ENCODE peak calls at places on chromosomes 4 and X, in eight cellular contexts. One of them, this sample, is unnamed.
A peak's percentile ranks its signal among the peaks of the same experiment; 100 is the strongest.

GRCh38 chrX:22577181-22577580 is 304.5 kb downstream of the CBLL2 start:
- DNase-seq in colonic mucosa: no peak
- DNase-seq in hepatocyte: peak; percentile 4
- DNase-seq in RWPE2: no peak
- DNase-seq in kidney epithelial cell: peak; percentile 49
- DNase-seq in BE2C: no peak
- DNase-seq in ovary: no peak
- DNase-seq in heart right ventricle: no peak
- DNase-seq in this sample: peak; percentile 33

GRCh38 chr4:113436360-113436759 is 325.2 kb downstream of the CAMK2D start:
- DNase-seq in colonic mucosa: no peak
- DNase-seq in hepatocyte: no peak
- DNase-seq in RWPE2: no peak
- DNase-seq in kidney epithelial cell: no peak
- DNase-seq in BE2C: no peak
- DNase-seq in ovary: peak; percentile 52
- DNase-seq in heart right ventricle: no peak
- DNase-seq in this sample: no peak

GRCh38 chrX:54063361-54063760 is 19.1 kb upstream of the PHF8 start:
- DNase-seq in colonic mucosa: no peak
- DNase-seq in hepatocyte: no peak
- DNase-seq in RWPE2: no peak
- DNase-seq in kidney epithelial cell: no peak
- DNase-seq in BE2C: no peak
- DNase-seq in ovary: no peak
- DNase-seq in heart right ventricle: no peak
- DNase-seq in this sample: no peak

GRCh38 chr4:8302331-8302730 is 32.8 kb downstream of the HTRA3 start:
- DNase-seq in colonic mucosa: no peak
- DNase-seq in hepatocyte: no peak
- DNase-seq in RWPE2: peak; percentile 37
- DNase-seq in kidney epithelial cell: no peak
- DNase-seq in BE2C: peak; percentile 1
- DNase-seq in ovary: peak; percentile 11
- DNase-seq in heart right ventricle: no peak
- DNase-seq in this sample: no peak

GRCh38 chr4:123785515-123785914 is 388.9 kb downstream of the SPRY1 start:
- DNase-seq in colonic mucosa: peak; percentile 20
- DNase-seq in hepatocyte: no peak
- DNase-seq in RWPE2: no peak
- DNase-seq in kidney epithelial cell: peak; percentile 35
- DNase-seq in BE2C: no peak
- DNase-seq in ovary: peak; percentile 75
- DNase-seq in heart right ventricle: peak; percentile 24
- DNase-seq in this sample: peak; percentile 78

GRCh38 chrX:16348286-16348685 is 181.0 kb downstream of the MAGEB17 start:
- DNase-seq in colonic mucosa: no peak
- DNase-seq in hepatocyte: no peak
- DNase-seq in RWPE2: no peak
- DNase-seq in kidney epithelial cell: no peak
- DNase-seq in BE2C: no peak
- DNase-seq in ovary: no peak
- DNase-seq in heart right ventricle: no peak
- DNase-seq in this sample: no peak

GRCh38 chr4:81635128-81635527 is 163.4 kb upstream of the RASGEF1B start:
- DNase-seq in colonic mucosa: no peak
- DNase-seq in hepatocyte: no peak
- DNase-seq in RWPE2: no peak
- DNase-seq in kidney epithelial cell: no peak
- DNase-seq in BE2C: no peak
- DNase-seq in ovary: no peak
- DNase-seq in heart right ventricle: no peak
- DNase-seq in this sample: no peak

GRCh38 chr4:80963051-80963450 is 67.5 kb upstream of the BMP3 start:
- DNase-seq in colonic mucosa: no peak
- DNase-seq in hepatocyte: no peak
- DNase-seq in RWPE2: no peak
- DNase-seq in kidney epithelial cell: peak; percentile 34
- DNase-seq in BE2C: no peak
- DNase-seq in ovary: no peak
- DNase-seq in heart right ventricle: no peak
- DNase-seq in this sample: no peak

GRCh38 chr4:111696505-111696904 is 448.7 kb upstream of the FAM241A start:
- DNase-seq in colonic mucosa: no peak
- DNase-seq in hepatocyte: no peak
- DNase-seq in RWPE2: no peak
- DNase-seq in kidney epithelial cell: no peak
- DNase-seq in BE2C: no peak
- DNase-seq in ovary: no peak
- DNase-seq in heart right ventricle: no peak
- DNase-seq in this sample: no peak

GRCh38 chrX:37685452-37686347 is at the start of gene XK:
- DNase-seq in colonic mucosa: peak; percentile 63
- DNase-seq in hepatocyte: peak; percentile 49
- DNase-seq in RWPE2: no peak
- DNase-seq in kidney epithelial cell: no peak
- DNase-seq in BE2C: peak; percentile 54
- DNase-seq in ovary: peak; percentile 35
- DNase-seq in heart right ventricle: peak; percentile 42
- DNase-seq in this sample: no peak

GRCh38 chr4:48175328-48175727 is 41.3 kb upstream of the TXK start:
- DNase-seq in colonic mucosa: no peak
- DNase-seq in hepatocyte: no peak
- DNase-seq in RWPE2: no peak
- DNase-seq in kidney epithelial cell: no peak
- DNase-seq in BE2C: no peak
- DNase-seq in ovary: no peak
- DNase-seq in heart right ventricle: no peak
- DNase-seq in this sample: no peak

GRCh38 chrX:57900961-57901360 is 9.3 kb downstream of the ZXDA start:
- DNase-seq in colonic mucosa: no peak
- DNase-seq in hepatocyte: no peak
- DNase-seq in RWPE2: no peak
- DNase-seq in kidney epithelial cell: no peak
- DNase-seq in BE2C: no peak
- DNase-seq in ovary: no peak
- DNase-seq in heart right ventricle: no peak
- DNase-seq in this sample: no peak

GRCh38 chr4:77184018-77184417 is 27.0 kb downstream of the CCNG2 start:
- DNase-seq in colonic mucosa: no peak
- DNase-seq in hepatocyte: no peak
- DNase-seq in RWPE2: no peak
- DNase-seq in kidney epithelial cell: no peak
- DNase-seq in BE2C: no peak
- DNase-seq in ovary: no peak
- DNase-seq in heart right ventricle: no peak
- DNase-seq in this sample: no peak

GRCh38 chr4:74056114-74056857 is 17.8 kb upstream of the CXCL3 start:
- DNase-seq in colonic mucosa: no peak
- DNase-seq in hepatocyte: no peak
- DNase-seq in RWPE2: no peak
- DNase-seq in kidney epithelial cell: no peak
- DNase-seq in BE2C: no peak
- DNase-seq in ovary: no peak
- DNase-seq in heart right ventricle: no peak
- DNase-seq in this sample: no peak

GRCh38 chrX:17707731-17708130 is 29.6 kb upstream of the SCML1 start:
- DNase-seq in colonic mucosa: no peak
- DNase-seq in hepatocyte: no peak
- DNase-seq in RWPE2: no peak
- DNase-seq in kidney epithelial cell: no peak
- DNase-seq in BE2C: no peak
- DNase-seq in ovary: no peak
- DNase-seq in heart right ventricle: no peak
- DNase-seq in this sample: no peak

GRCh38 chr4:152094851-152095700 is 334.3 kb upstream of the GATB start:
- DNase-seq in colonic mucosa: peak; percentile 33
- DNase-seq in hepatocyte: no peak
- DNase-seq in RWPE2: no peak
- DNase-seq in kidney epithelial cell: no peak
- DNase-seq in BE2C: no peak
- DNase-seq in ovary: no peak
- DNase-seq in heart right ventricle: no peak
- DNase-seq in this sample: peak; percentile 33

GRCh38 chrX:22109442-22109841 is 77.3 kb downstream of the PHEX start:
- DNase-seq in colonic mucosa: no peak
- DNase-seq in hepatocyte: no peak
- DNase-seq in RWPE2: no peak
- DNase-seq in kidney epithelial cell: no peak
- DNase-seq in BE2C: no peak
- DNase-seq in ovary: no peak
- DNase-seq in heart right ventricle: no peak
- DNase-seq in this sample: no peak

GRCh38 chr4:84498203-84499026 is 677 bp downstream of the NKX6-1 start:
- DNase-seq in colonic mucosa: no peak
- DNase-seq in hepatocyte: peak; percentile 34
- DNase-seq in RWPE2: no peak
- DNase-seq in kidney epithelial cell: no peak
- DNase-seq in BE2C: peak; percentile 57
- DNase-seq in ovary: peak; percentile 42
- DNase-seq in heart right ventricle: no peak
- DNase-seq in this sample: no peak

GRCh38 chrX:68409154-68409553 is 24.1 kb downstream of the OPHN1 start:
- DNase-seq in colonic mucosa: no peak
- DNase-seq in hepatocyte: no peak
- DNase-seq in RWPE2: no peak
- DNase-seq in kidney epithelial cell: no peak
- DNase-seq in BE2C: no peak
- DNase-seq in ovary: no peak
- DNase-seq in heart right ventricle: no peak
- DNase-seq in this sample: no peak

GRCh38 chr4:61273237-61273636 is 73.1 kb downstream of the ADGRL3 start:
- DNase-seq in colonic mucosa: no peak
- DNase-seq in hepatocyte: peak; percentile 12
- DNase-seq in RWPE2: no peak
- DNase-seq in kidney epithelial cell: no peak
- DNase-seq in BE2C: no peak
- DNase-seq in ovary: no peak
- DNase-seq in heart right ventricle: no peak
- DNase-seq in this sample: no peak

DNA sequence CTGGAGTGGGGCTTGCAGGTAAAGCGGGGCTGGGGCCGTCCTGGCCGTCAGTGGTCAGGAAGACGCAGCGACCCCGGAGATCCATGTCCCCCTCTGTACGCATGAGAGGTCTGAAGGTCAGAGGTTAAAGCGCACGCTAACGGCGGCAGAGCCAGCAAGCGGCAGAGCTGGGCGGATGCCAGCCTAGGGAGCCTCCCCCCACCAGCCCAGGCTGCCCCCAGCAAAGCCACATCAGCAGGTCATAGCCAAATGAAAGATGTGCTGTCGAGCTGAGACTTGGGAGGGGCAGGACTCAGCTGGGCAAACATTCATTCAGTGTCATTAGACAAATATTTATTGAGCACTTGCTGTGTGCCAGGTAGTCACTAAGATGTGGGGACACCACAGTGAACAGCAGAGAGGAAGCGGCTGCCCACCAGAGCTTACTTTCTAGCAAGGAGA is 593 bp upstream of the JAKMIP1 start:
- DNase-seq in colonic mucosa: no peak
- DNase-seq in hepatocyte: peak; percentile 38
- DNase-seq in RWPE2: no peak
- DNase-seq in kidney epithelial cell: no peak
- DNase-seq in BE2C: no peak
- DNase-seq in ovary: no peak
- DNase-seq in heart right ventricle: no peak
- DNase-seq in this sample: no peak
- H3K4me3 ChIP-seq in colonic mucosa: no peak overlapping the region
- H3K4me3 ChIP-seq in hepatocyte: no peak overlapping the region
- H3K4me3 ChIP-seq in RWPE2: peak overlapping the region; percentile 34
- H3K4me3 ChIP-seq in kidney epithelial cell: no peak overlapping the region
- H3K4me3 ChIP-seq in BE2C: peak overlapping the region; percentile 65
- H3K4me3 ChIP-seq in ovary: peak overlapping the region; percentile 39
- H3K4me3 ChIP-seq in heart right ventricle: peak overlapping the region; percentile 49
- H3K4me3 ChIP-seq in this sample: peak overlapping the region; percentile 22

GRCh38 chrX:114581528-114582263 is 2.2 kb upstream of the HTR2C start:
- DNase-seq in colonic mucosa: no peak
- DNase-seq in hepatocyte: peak; percentile 25
- DNase-seq in RWPE2: no peak
- DNase-seq in kidney epithelial cell: no peak
- DNase-seq in BE2C: no peak
- DNase-seq in ovary: no peak
- DNase-seq in heart right ventricle: no peak
- DNase-seq in this sample: no peak
- H3K27me3 ChIP-seq in colonic mucosa: peaks cover 67% of the 10 kb centered on the region
- H3K27me3 ChIP-seq in hepatocyte: peaks cover 85% of the 10 kb centered on the region
- H3K27me3 ChIP-seq in RWPE2: peaks cover 50% of the 10 kb centered on the region
- H3K27me3 ChIP-seq in kidney epithelial cell: peaks cover 47% of the 10 kb centered on the region
- H3K27me3 ChIP-seq in BE2C: peaks cover 74% of the 10 kb centered on the region
- H3K27me3 ChIP-seq in ovary: no peaks in the 10 kb centered on the region
- H3K27me3 ChIP-seq in heart right ventricle: peaks cover 40% of the 10 kb centered on the region
- H3K27me3 ChIP-seq in this sample: peaks cover 7% of the 10 kb centered on the region

GRCh38 chrX:34580069-34580468 is 77.0 kb downstream of the TMEM47 start:
- DNase-seq in colonic mucosa: no peak
- DNase-seq in hepatocyte: no peak
- DNase-seq in RWPE2: no peak
- DNase-seq in kidney epithelial cell: no peak
- DNase-seq in BE2C: no peak
- DNase-seq in ovary: no peak
- DNase-seq in heart right ventricle: no peak
- DNase-seq in this sample: no peak

DNA sequence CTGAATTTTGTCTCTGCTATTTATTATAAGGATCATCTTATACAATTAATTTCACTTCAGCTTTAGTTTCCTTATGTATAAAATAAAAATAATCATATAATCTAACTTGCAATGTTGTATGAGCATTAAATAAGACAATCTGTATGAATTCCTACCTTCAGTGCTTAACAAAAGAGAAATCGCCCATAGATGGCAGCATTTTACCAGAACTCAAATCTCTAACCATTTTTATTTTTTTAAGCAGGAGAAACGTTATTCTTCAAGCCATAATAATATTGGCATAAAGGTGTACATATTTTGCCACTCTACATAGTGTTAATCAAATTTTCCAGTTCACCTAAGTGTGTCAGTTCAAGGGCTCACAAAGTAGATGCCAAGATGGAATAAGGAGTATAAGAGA is 78.8 kb downstream of the TMEM47 start:
- DNase-seq in colonic mucosa: no peak
- DNase-seq in hepatocyte: peak; percentile 64
- DNase-seq in RWPE2: no peak
- DNase-seq in kidney epithelial cell: peak; percentile 9
- DNase-seq in BE2C: no peak
- DNase-seq in ovary: no peak
- DNase-seq in heart right ventricle: no peak
- DNase-seq in this sample: peak; percentile 4
- TF ChIP-seq CTCF in colonic mucosa: no peak
- TF ChIP-seq CTCF in hepatocyte: peak; percentile 76
- TF ChIP-seq CTCF in RWPE2: peak; percentile 33
- TF ChIP-seq CTCF in kidney epithelial cell: peak; percentile 35
- TF ChIP-seq CTCF in BE2C: peak; percentile 18
- TF ChIP-seq CTCF in ovary: no peak
- TF ChIP-seq CTCF in heart right ventricle: peak; percentile 57
- TF ChIP-seq CTCF in this sample: peak; percentile 39

DNA sequence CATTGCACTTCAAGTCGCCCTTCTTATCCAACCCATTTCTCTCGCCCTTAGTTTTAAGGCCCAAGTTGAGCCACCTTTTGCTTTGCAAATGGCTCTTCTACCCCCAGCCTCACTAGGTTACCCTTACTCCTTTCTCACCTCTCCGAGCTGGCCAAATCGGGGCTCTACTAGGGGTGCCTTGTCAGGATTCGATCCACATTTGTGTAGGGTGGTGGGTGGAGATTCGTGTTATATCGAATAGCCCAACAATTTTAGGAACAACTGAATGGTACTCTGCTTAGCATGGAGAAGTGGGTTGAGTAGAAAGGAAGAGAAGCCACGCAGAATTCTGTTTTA is 3.5 kb downstream of the SLIT2 start:
- DNase-seq in colonic mucosa: no peak
- DNase-seq in hepatocyte: no peak
- DNase-seq in RWPE2: no peak
- DNase-seq in kidney epithelial cell: no peak
- DNase-seq in BE2C: no peak
- DNase-seq in ovary: no peak
- DNase-seq in heart right ventricle: no peak
- DNase-seq in this sample: no peak
- H3K4me3 ChIP-seq in colonic mucosa: peak overlapping the region; percentile 51
- H3K4me3 ChIP-seq in hepatocyte: peak overlapping the region; percentile 83
- H3K4me3 ChIP-seq in RWPE2: peak overlapping the region; percentile 51
- H3K4me3 ChIP-seq in kidney epithelial cell: peak overlapping the region; percentile 57
- H3K4me3 ChIP-seq in BE2C: no peak overlapping the region
- H3K4me3 ChIP-seq in ovary: peak overlapping the region; percentile 71
- H3K4me3 ChIP-seq in heart right ventricle: peak overlapping the region; percentile 66
- H3K4me3 ChIP-seq in this sample: peak overlapping the region; percentile 80